ENCODE peak calls at places on chromosomes 4 and X, in eight cellular contexts. B, E, U, M, W, H, A and J are unnamed samples.

GRCh38 chrX:42988700-42989099 is 210.7 kb upstream of the PPP1R2C start:
- DNase-seq in W (no peak), A (no peak), E (no peak), M (no peak), B (no peak), H (no peak), U (no peak), J (no peak)

GRCh38 chrX:2183193-2183725 is 317.5 kb downstream of the DHRSX start:
- DNase-seq in W (no peak), E (no peak), A (no peak), M (no peak), B (no peak), H (no peak), U (no peak), J (no peak)

GRCh38 chr4:103645991-103646390 is 73.8 kb downstream of the TACR3 start:
- DNase-seq in H (no peak), U (no peak), E (no peak), A (no peak), W (no peak), B (no peak), M (no peak), J (no peak)

GRCh38 chrX:54182864-54183613 is at the start of gene FAM120C:
- DNase-seq in A (peak), W (peak), H (no peak), E (no peak), U (peak), B (peak), M (peak), J (no peak)

GRCh38 chr4:87257523-87257922 is 37.1 kb upstream of the KLHL8 start:
- DNase-seq in M (no peak), W (no peak), B (no peak), A (no peak), H (no peak), E (no peak), U (no peak), J (no peak)

GRCh38 chr4:6724461-6725111 is 8.6 kb downstream of the BLOC1S4 start:
- DNase-seq in U (no peak), W (no peak), E (no peak), B (peak), H (no peak), A (no peak), M (no peak), J (no peak)

GRCh38 chr4:112633477-112634235 is 3.1 kb downstream of the ZGRF1 start:
- DNase-seq in E (no peak), H (no peak), U (no peak), W (no peak), M (peak), A (peak), B (no peak), J (no peak)

GRCh38 chrX:106940068-106940467 is 19.9 kb downstream of the CLDN2 start:
- DNase-seq in A (no peak), B (no peak), E (no peak), U (no peak), W (no peak), H (no peak), M (no peak), J (no peak)

GRCh38 chr4:176814770-176815169 is 22.0 kb upstream of the VEGFC start:
- DNase-seq in M (no peak), A (no peak), U (no peak), H (no peak), W (no peak), E (no peak), B (no peak), J (no peak)

GRCh38 chr4:47213971-47214370 is 182.6 kb downstream of the GABRB1 start:
- DNase-seq in B (no peak), M (no peak), A (no peak), E (peak), U (no peak), W (peak), H (no peak), J (peak)

GRCh38 chrX:44106864-44107263 is 133.7 kb upstream of the NDP start:
- DNase-seq in U (no peak), W (no peak), A (no peak), H (no peak), E (no peak), M (no peak), B (no peak), J (no peak)

GRCh38 chr4:11480683-11481082 is 52.0 kb upstream of the HS3ST1 start:
- DNase-seq in U (no peak), M (no peak), E (no peak), A (peak), H (no peak), B (no peak), W (no peak), J (no peak)

GRCh38 chr4:176902710-176903323 is 110.1 kb upstream of the VEGFC start:
- DNase-seq in H (no peak), W (peak), M (no peak), E (peak), U (no peak), B (no peak), A (no peak), J (no peak)

GRCh38 chrX:118495958-118496762 is 545 bp downstream of the DOCK11 start:
- DNase-seq in U (peak), E (no peak), B (peak), A (no peak), H (peak), W (no peak), M (peak), J (no peak)

GRCh38 chrX:115936008-115936407 is 234.5 kb upstream of the AGTR2 start:
- DNase-seq in E (no peak), H (no peak), A (no peak), M (no peak), U (no peak), W (no peak), B (no peak), J (no peak)

GRCh38 chrX:131830400-131831184 is 192.5 kb upstream of the STK26 start:
- DNase-seq in B (peak), W (no peak), M (peak), H (peak), E (peak), A (peak), U (no peak), J (peak)

GRCh38 chr4:34972189-34972588 is 1272.1 kb downstream of the ARAP2 start:
- DNase-seq in U (no peak), W (no peak), E (no peak), H (no peak), A (no peak), M (no peak), B (no peak), J (peak)

GRCh38 chr4:80103615-80104014 is 30.6 kb upstream of the ANTXR2 start:
- DNase-seq in W (no peak), H (no peak), M (no peak), B (no peak), U (no peak), E (no peak), A (no peak), J (no peak)